ENCODE peak calls at places on chromosomes 6 and 20, in five cellular contexts. H is RWPE1, X is AG10803, J is endothelial cell, N is left ventricle myocardium inferior. K is an unnamed sample.

GRCh38 chr6:100234625-100235024 is 230.1 kb downstream of the SIM1 start:
- DNase-seq in H (no peak), X (no peak), J (no peak), N (no peak), K (no peak)

GRCh38 chr20:17928633-17929311 is 39.8 kb downstream of the SNX5 start:
- DNase-seq in H (no peak), X (no peak), J (no peak), N (no peak), K (no peak)

GRCh38 chr20:11034025-11034424 is 360.2 kb upstream of the JAG1 start:
- DNase-seq in H (no peak), X (no peak), J (no peak), N (no peak), K (no peak)

GRCh38 chr20:63087236-63087871 is 80.6 kb upstream of the BHLHE23 start:
- DNase-seq in H (no peak), X (no peak), J (no peak), N (peak), K (peak)

GRCh38 chr6:84897874-84898635 is 133.7 kb upstream of the TBX18 start:
- DNase-seq in H (peak), X (peak), J (no peak), N (no peak), K (no peak)

GRCh38 chr20:32685541-32686529 is 12.1 kb upstream of the C20orf203 start:
- DNase-seq in H (peak), X (peak), J (no peak), N (peak), K (peak)

GRCh38 chr6:158611600-158612041 is 32.9 kb downstream of the DYNLT1 start:
- DNase-seq in H (peak), X (no peak), J (no peak), N (no peak), K (no peak)

GRCh38 chr6:20269147-20269546 is 56.9 kb upstream of the MBOAT1 start:
- DNase-seq in H (no peak), X (no peak), J (no peak), N (no peak), K (no peak)

GRCh38 chr6:170003027-170003426 is 251.6 kb downstream of the ERMARD start:
- DNase-seq in H (no peak), X (no peak), J (no peak), N (no peak), K (no peak)

GRCh38 chr20:42191140-42191860 is 573.1 kb upstream of the CHD6 start:
- DNase-seq in H (no peak), X (no peak), J (no peak), N (no peak), K (no peak)

GRCh38 chr20:7967199-7967844 is 27.1 kb upstream of the HAO1 start:
- DNase-seq in H (no peak), X (peak), J (no peak), N (no peak), K (no peak)

GRCh38 chr6:144447487-144447886 is 162.4 kb downstream of the UTRN start:
- DNase-seq in H (peak), X (peak), J (no peak), N (no peak), K (no peak)

GRCh38 chr20:17878912-17879602 is 89.5 kb downstream of the SNX5 start:
- DNase-seq in H (no peak), X (no peak), J (no peak), N (no peak), K (no peak)

GRCh38 chr6:123803456-123803861 is 206 bp upstream of the NKAIN2 start:
- DNase-seq in H (peak), X (no peak), J (no peak), N (no peak), K (no peak)

GRCh38 chr6:31815025-31815838 is at the start of the genes HSPA1A and HSPA1L:
- DNase-seq in H (peak), X (peak), J (peak), N (peak), K (peak)

GRCh38 chr20:19849341-19850189 is 91.5 kb downstream of the RIN2 start:
- DNase-seq in H (no peak), X (peak), J (no peak), N (no peak), K (peak)

GRCh38 chr6:123803862-123804681 is at the start of gene NKAIN2:
- DNase-seq in H (peak), X (no peak), J (peak), N (peak), K (peak)

GRCh38 chr6:41013473-41014153 is 25.4 kb downstream of the UNC5CL start:
- DNase-seq in H (no peak), X (no peak), J (no peak), N (no peak), K (no peak)

GRCh38 chr6:49551126-49551865 is 828 bp downstream of the C6orf141 start:
- DNase-seq in H (no peak), X (peak), J (peak), N (no peak), K (no peak)

GRCh38 chr20:10577648-10578047 is 96.2 kb downstream of the JAG1 start:
- DNase-seq in H (no peak), X (no peak), J (no peak), N (no peak), K (no peak)

GRCh38 chr6:137161975-137162374 is 11.5 kb downstream of the IL22RA2 start:
- DNase-seq in H (peak), X (no peak), J (no peak), N (no peak), K (no peak)

GRCh38 chr20:31675828-31676533 is 38.3 kb downstream of the COX4I2 start:
- DNase-seq in H (peak), X (no peak), J (peak), N (no peak), K (no peak)

GRCh38 chr6:20932284-20932683 is 398.0 kb downstream of the CDKAL1 start:
- DNase-seq in H (no peak), X (no peak), J (no peak), N (no peak), K (no peak)

GRCh38 chr6:37646097-37646864 is 51.4 kb downstream of the MDGA1 start:
- DNase-seq in H (no peak), X (no peak), J (no peak), N (no peak), K (no peak)

GRCh38 chr6:88855521-88856152 is 107.8 kb downstream of the RNGTT start:
- DNase-seq in H (no peak), X (no peak), J (no peak), N (no peak), K (no peak)

GRCh38 chr6:107911711-107912110 is 46.3 kb downstream of the SEC63 start:
- DNase-seq in H (no peak), X (no peak), J (no peak), N (no peak), K (no peak)

GRCh38 chr6:134637282-134637681 is 312.6 kb downstream of the ALDH8A1 start:
- DNase-seq in H (no peak), X (no peak), J (no peak), N (no peak), K (no peak)

GRCh38 chr6:11500008-11500407 is 37.5 kb upstream of the TMEM170B start:
- DNase-seq in H (peak), X (peak), J (no peak), N (no peak), K (no peak)

GRCh38 chr20:52259295-52259694 is 67.7 kb upstream of the ZFP64 start:
- DNase-seq in H (no peak), X (no peak), J (no peak), N (no peak), K (no peak)

GRCh38 chr6:14110001-14110818 is 7.4 kb upstream of the CD83 start:
- DNase-seq in H (no peak), X (no peak), J (no peak), N (no peak), K (no peak)